ENCODE peak calls at places on chromosomes 11 and 22, in six cellular contexts. E is thoracic aorta, R is right atrium auricular region, Q is foreskin fibroblast, H is type B pancreatic cell, V is fibroblast of mammary gland. X is an unnamed sample.

GRCh38 chr11:30855383-30856006 is 269.3 kb upstream of the MPPED2 start:
- DNase-seq in E (no peak), R (no peak), Q (peak), H (no peak), V (peak), X (no peak)

GRCh38 chr11:106794058-106794457 is 224.2 kb downstream of the GUCY1A2 start:
- DNase-seq in E (no peak), R (no peak), Q (peak), H (no peak), V (peak), X (no peak)

GRCh38 chr11:1218256-1218787 is 4.5 kb upstream of the MUC5B start:
- DNase-seq in E (no peak), R (no peak), Q (no peak), H (no peak), V (no peak), X (no peak)

GRCh38 chr11:31652528-31652927 is 143.0 kb downstream of the ELP4 start:
- DNase-seq in E (no peak), R (no peak), Q (no peak), H (no peak), V (no peak), X (no peak)

GRCh38 chr11:131580466-131580865 is 210.1 kb downstream of the NTM start:
- DNase-seq in E (no peak), R (no peak), Q (no peak), H (no peak), V (no peak), X (no peak)

GRCh38 chr11:116052603-116053537 is 548.7 kb upstream of the CADM1 start:
- DNase-seq in E (no peak), R (no peak), Q (no peak), H (no peak), V (no peak), X (no peak)

GRCh38 chr11:130522284-130522961 is 74.0 kb downstream of the ADAMTS15 start:
- DNase-seq in E (peak), R (peak), Q (peak), H (no peak), V (peak), X (peak)

GRCh38 chr11:72793081-72793451 is 781 bp downstream of the STARD10 start:
- DNase-seq in E (no peak), R (no peak), Q (no peak), H (no peak), V (no peak), X (no peak)

GRCh38 chr11:85679581-85679980 is 6.4 kb downstream of the CCDC89 start:
- DNase-seq in E (no peak), R (no peak), Q (no peak), H (no peak), V (no peak), X (no peak)

GRCh38 chr11:46315783-46316563 is 31.3 kb upstream of the DGKZ start:
- DNase-seq in E (no peak), R (no peak), Q (no peak), H (no peak), V (no peak), X (no peak)

GRCh38 chr22:39808087-39808486 is 85.5 kb downstream of the ENTHD1 start:
- DNase-seq in E (no peak), R (no peak), Q (peak), H (no peak), V (peak), X (no peak)

GRCh38 chr22:45994516-45995404 is 17.8 kb upstream of the WNT7B start:
- DNase-seq in E (no peak), R (peak), Q (peak), H (peak), V (peak), X (peak)

GRCh38 chr11:10660323-10660722 is 33.2 kb downstream of the IRAG1 start:
- DNase-seq in E (no peak), R (no peak), Q (no peak), H (no peak), V (no peak), X (no peak)

GRCh38 chr22:41557401-41558240 is 3.2 kb upstream of the CSDC2 start:
- DNase-seq in E (peak), R (peak), Q (peak), H (no peak), V (peak), X (peak)

GRCh38 chr22:50729391-50730012 is 8.5 kb upstream of the ACR start:
- DNase-seq in E (no peak), R (no peak), Q (no peak), H (no peak), V (no peak), X (peak)

GRCh38 chr11:76209956-76210885 is 3.9 kb upstream of the WNT11 start:
- DNase-seq in E (no peak), R (peak), Q (peak), H (no peak), V (peak), X (no peak)

GRCh38 chr11:111476961-111477360 is 35.2 kb downstream of the BTG4 start:
- DNase-seq in E (no peak), R (no peak), Q (peak), H (no peak), V (no peak), X (no peak)
- TF ChIP-seq CTCF in E (no peak), R (no peak), Q (no peak), H (no peak), V (no peak), X (no peak)

DNA sequence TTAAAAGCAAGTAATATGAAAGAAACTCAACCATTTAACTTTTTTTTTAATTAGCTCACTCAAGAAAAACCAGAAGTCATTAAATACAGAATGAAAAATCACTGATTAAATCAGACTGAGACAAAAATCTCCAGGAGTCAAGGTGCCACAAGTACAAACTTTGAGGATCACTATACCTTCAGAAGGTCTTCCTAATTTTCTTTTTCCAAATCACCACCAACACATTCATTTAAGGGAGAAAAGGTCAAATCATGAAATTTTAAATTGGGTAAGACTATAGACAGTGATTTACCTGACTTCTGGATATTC is 32.3 kb downstream of the PITPNB start:
- DNase-seq in E (no peak), R (no peak), Q (no peak), H (no peak), V (no peak), X (no peak)
- TF ChIP-seq CTCF in E (no peak), R (no peak), Q (no peak), H (peak), V (no peak), X (no peak)

GRCh38 chr11:64644348-64645242 is 53.6 kb downstream of the SLC22A12 start:
- DNase-seq in E (no peak), R (no peak), Q (no peak), H (no peak), V (no peak), X (no peak)
- TF ChIP-seq CTCF in E (no peak), R (no peak), Q (no peak), H (peak), V (peak), X (no peak)

GRCh38 chr22:23565942-23566715 is 14.0 kb downstream of the IGLL1 start:
- DNase-seq in E (no peak), R (no peak), Q (no peak), H (no peak), V (no peak), X (no peak)

GRCh38 chr22:23563111-23563510 is 17.0 kb downstream of the IGLL1 start:
- DNase-seq in E (no peak), R (no peak), Q (no peak), H (no peak), V (no peak), X (no peak)

GRCh38 chr22:23566716-23567475 is 13.2 kb downstream of the IGLL1 start:
- DNase-seq in E (no peak), R (no peak), Q (no peak), H (no peak), V (no peak), X (no peak)

GRCh38 chr22:23564276-23564675 is 15.8 kb downstream of the IGLL1 start:
- DNase-seq in E (no peak), R (no peak), Q (no peak), H (no peak), V (no peak), X (no peak)

DNA sequence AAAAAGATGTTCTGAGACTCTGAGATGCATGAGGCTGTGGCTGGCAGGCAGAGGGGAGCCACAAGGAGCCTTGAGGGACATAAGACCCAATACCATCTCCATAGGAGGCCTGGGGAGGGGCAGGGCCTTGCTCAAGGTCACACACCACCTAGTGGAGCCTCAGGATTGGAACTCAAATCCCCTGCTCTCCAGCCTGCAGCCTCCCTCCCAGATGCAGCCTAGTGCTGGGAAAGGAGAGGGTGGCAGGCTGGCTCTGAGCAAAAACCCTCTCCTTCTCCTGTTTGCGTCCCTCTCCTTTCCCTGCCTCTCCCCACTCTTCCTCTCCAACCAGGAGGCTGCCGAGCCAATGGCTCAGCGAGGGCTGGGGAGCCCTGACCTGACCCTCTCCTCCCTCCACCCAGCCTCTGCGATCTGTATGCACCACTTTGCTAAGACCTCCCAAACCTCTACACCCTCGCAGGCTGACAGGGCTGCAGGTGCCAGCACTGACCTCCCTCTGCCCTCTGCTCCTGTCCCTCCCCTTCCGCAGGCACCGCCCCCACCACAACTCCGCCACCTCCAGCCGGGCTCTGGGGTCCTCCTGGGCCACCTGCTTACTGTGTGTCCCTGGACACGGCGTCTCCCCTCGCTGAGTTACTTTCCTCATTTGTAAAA is 14.7 kb downstream of the IGLL1 start:
- DNase-seq in E (no peak), R (no peak), Q (peak), H (no peak), V (peak), X (no peak)
- TF ChIP-seq CTCF in E (no peak), R (no peak), Q (no peak), H (peak), V (no peak), X (no peak)

GRCh38 chr11:2248242-2248641 is 22.1 kb downstream of the ASCL2 start:
- DNase-seq in E (no peak), R (no peak), Q (no peak), H (no peak), V (no peak), X (no peak)
- TF ChIP-seq CTCF in E (no peak), R (no peak), Q (no peak), H (no peak), V (no peak), X (no peak)

GRCh38 chr22:31178859-31179258 is 18.9 kb downstream of the RNF185 start:
- DNase-seq in E (no peak), R (no peak), Q (no peak), H (no peak), V (no peak), X (no peak)

GRCh38 chr22:31179345-31179744 is 19.4 kb downstream of the RNF185 start:
- DNase-seq in E (no peak), R (no peak), Q (peak), H (no peak), V (peak), X (no peak)

GRCh38 chr22:31176923-31177322 is 16.9 kb downstream of the RNF185 start:
- DNase-seq in E (no peak), R (no peak), Q (no peak), H (no peak), V (no peak), X (no peak)

GRCh38 chr22:31173386-31174145 is 13.6 kb downstream of the RNF185 start:
- DNase-seq in E (no peak), R (no peak), Q (peak), H (no peak), V (peak), X (no peak)

GRCh38 chr22:31177420-31178162 is 17.6 kb downstream of the RNF185 start:
- DNase-seq in E (peak), R (no peak), Q (peak), H (no peak), V (peak), X (no peak)
- TF ChIP-seq CTCF in E (peak), R (no peak), Q (no peak), H (no peak), V (no peak), X (no peak)

GRCh38 chr22:37982938-37983859 is 1.2 kb downstream of the SOX10 start:
- DNase-seq in E (no peak), R (no peak), Q (no peak), H (no peak), V (no peak), X (no peak)
- TF ChIP-seq CTCF in E (no peak), R (no peak), Q (peak), H (peak), V (no peak), X (no peak)

DNA sequence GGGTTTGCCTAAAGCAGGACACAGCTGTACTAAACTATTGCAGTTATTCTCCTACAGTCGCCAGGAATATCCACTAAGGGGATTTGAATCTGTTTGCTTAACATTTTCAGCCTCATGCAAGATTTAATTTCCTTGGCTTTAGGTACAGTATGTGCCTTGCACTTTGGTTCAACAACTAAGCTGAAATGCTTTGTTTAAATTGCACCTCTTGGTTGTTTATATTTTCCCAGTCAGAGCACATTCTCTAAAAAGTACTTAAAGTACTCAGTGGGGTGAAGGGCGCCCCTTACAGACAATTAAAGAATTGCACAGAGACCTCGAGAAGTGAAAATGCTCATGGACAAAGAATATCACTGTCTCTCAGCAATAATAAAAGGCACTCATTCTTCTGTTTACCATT is 107.8 kb upstream of the MTNR1B start:
- DNase-seq in E (no peak), R (no peak), Q (no peak), H (no peak), V (no peak), X (no peak)
- TF ChIP-seq CTCF in E (no peak), R (no peak), Q (no peak), H (peak), V (no peak), X (no peak)

DNA sequence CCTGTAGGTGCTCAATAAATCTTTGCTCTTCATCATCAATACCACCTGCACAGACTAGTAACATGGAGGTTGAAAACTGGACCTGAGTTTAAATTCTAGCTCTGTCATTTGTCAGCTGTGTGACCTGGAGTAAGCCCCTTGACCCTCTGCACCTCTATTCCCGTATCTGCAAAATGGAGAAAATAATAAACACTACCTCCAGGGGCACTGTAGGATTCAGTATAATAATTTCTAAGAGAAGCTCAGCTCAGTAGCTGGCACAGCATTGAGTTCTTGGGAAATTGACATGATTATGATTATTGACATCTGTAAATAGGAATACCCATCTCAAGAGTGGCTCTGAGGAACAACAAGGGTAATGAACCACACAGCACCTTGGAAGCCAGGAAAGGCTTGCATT is 78.4 kb downstream of the MN1 start:
- DNase-seq in E (no peak), R (no peak), Q (no peak), H (no peak), V (no peak), X (no peak)
- TF ChIP-seq CTCF in E (peak), R (no peak), Q (no peak), H (peak), V (no peak), X (no peak)